ENCODE peak calls at places on chromosomes 11 and 22, in five cellular contexts. Y is RWPE2, J is A549, I is neural progenitor cell, Z is upper lobe of left lung. T is an unnamed sample.

GRCh38 chr11:131867457-131868257 is 497.2 kb downstream of the NTM start:
- DNase-seq in Y (no peak), J (peak; percentile 16), I (peak; percentile 84), Z (no peak), T (no peak)

GRCh38 chr22:50363411-50364194 is 20.5 kb downstream of the PPP6R2 start:
- DNase-seq in Y (no peak), J (no peak), I (no peak), Z (no peak), T (no peak)

GRCh38 chr11:123545726-123546125 is 108.7 kb downstream of the SCN3B start:
- DNase-seq in Y (no peak), J (no peak), I (peak; percentile 31), Z (no peak), T (no peak)

GRCh38 chr11:115659061-115659963 is 155.1 kb upstream of the CADM1 start:
- DNase-seq in Y (no peak), J (no peak), I (peak; percentile 67), Z (peak; percentile 82), T (no peak)

GRCh38 chr11:115360186-115360824 is 143.9 kb downstream of the CADM1 start:
- DNase-seq in Y (no peak), J (no peak), I (no peak), Z (no peak), T (no peak)

GRCh38 chr11:47002366-47002765 is 65.8 kb downstream of the CSTPP1 start:
- DNase-seq in Y (no peak), J (no peak), I (no peak), Z (no peak), T (no peak)

GRCh38 chr22:32880906-32881596 is 79.5 kb downstream of the TIMP3 start:
- DNase-seq in Y (no peak), J (no peak), I (no peak), Z (peak; percentile 90), T (no peak)

GRCh38 chr11:75259711-75260110 is 19.1 kb downstream of the TPBGL start:
- DNase-seq in Y (peak; percentile 40), J (no peak), I (no peak), Z (no peak), T (no peak)

GRCh38 chr22:36562261-36562835 is 33.4 kb upstream of the EIF3D start:
- DNase-seq in Y (no peak), J (peak; percentile 32), I (no peak), Z (no peak), T (no peak)

GRCh38 chr22:22721681-22722309 is 77.4 kb downstream of the GGTLC2 start:
- DNase-seq in Y (no peak), J (no peak), I (no peak), Z (no peak), T (peak; percentile 22)

GRCh38 chr11:68312117-68312779 is at the start of gene LRP5:
- DNase-seq in Y (no peak), J (no peak), I (peak; percentile 73), Z (peak; percentile 90), T (no peak)

GRCh38 chr22:22840778-22841177 is 46.8 kb upstream of the IGLL5 start:
- DNase-seq in Y (no peak), J (no peak), I (no peak), Z (no peak), T (no peak)

GRCh38 chr22:36386900-36387663 is 685 bp downstream of the MYH9 start:
- DNase-seq in Y (no peak), J (no peak), I (peak; percentile 50), Z (peak; percentile 95), T (peak; percentile 75)

GRCh38 chr11:75793966-75794365 is 21.0 kb upstream of the UVRAG start:
- DNase-seq in Y (no peak), J (no peak), I (no peak), Z (no peak), T (no peak)

GRCh38 chr11:19279455-19279854 is 38.7 kb upstream of the E2F8 start:
- DNase-seq in Y (no peak), J (peak; percentile 16), I (no peak), Z (no peak), T (no peak)

GRCh38 chr11:112308651-112309050 is 48.0 kb upstream of the PLET1 start:
- DNase-seq in Y (no peak), J (no peak), I (no peak), Z (no peak), T (no peak)

GRCh38 chr11:111000400-111001090 is 245.0 kb upstream of the POU2AF2 start:
- DNase-seq in Y (no peak), J (no peak), I (no peak), Z (no peak), T (no peak)

GRCh38 chr11:74754507-74755255 is 6.0 kb downstream of the RNF169 start:
- DNase-seq in Y (no peak), J (peak; percentile 38), I (no peak), Z (no peak), T (no peak)

GRCh38 chr22:47568700-47569099 is 806.2 kb downstream of the TBC1D22A start:
- DNase-seq in Y (no peak), J (no peak), I (no peak), Z (no peak), T (no peak)

GRCh38 chr22:47565607-47566006 is 803.2 kb downstream of the TBC1D22A start:
- DNase-seq in Y (no peak), J (no peak), I (no peak), Z (no peak), T (peak; percentile 4)

GRCh38 chr22:47567126-47567730 is 804.8 kb downstream of the TBC1D22A start:
- DNase-seq in Y (no peak), J (no peak), I (no peak), Z (no peak), T (peak; percentile 17)

GRCh38 chr22:47569389-47570299 is 807.2 kb downstream of the TBC1D22A start:
- DNase-seq in Y (no peak), J (no peak), I (no peak), Z (no peak), T (no peak)

GRCh38 chr22:47567741-47568140 is 805.3 kb downstream of the TBC1D22A start:
- DNase-seq in Y (no peak), J (no peak), I (no peak), Z (no peak), T (no peak)
- H3K9me3 ChIP-seq in Y (no peaks in the 10 kb centered on the region), J (no peaks in the 10 kb centered on the region), I (no peaks in the 10 kb centered on the region), Z (no peaks in the 10 kb centered on the region), T (no peaks in the 10 kb centered on the region)

DNA sequence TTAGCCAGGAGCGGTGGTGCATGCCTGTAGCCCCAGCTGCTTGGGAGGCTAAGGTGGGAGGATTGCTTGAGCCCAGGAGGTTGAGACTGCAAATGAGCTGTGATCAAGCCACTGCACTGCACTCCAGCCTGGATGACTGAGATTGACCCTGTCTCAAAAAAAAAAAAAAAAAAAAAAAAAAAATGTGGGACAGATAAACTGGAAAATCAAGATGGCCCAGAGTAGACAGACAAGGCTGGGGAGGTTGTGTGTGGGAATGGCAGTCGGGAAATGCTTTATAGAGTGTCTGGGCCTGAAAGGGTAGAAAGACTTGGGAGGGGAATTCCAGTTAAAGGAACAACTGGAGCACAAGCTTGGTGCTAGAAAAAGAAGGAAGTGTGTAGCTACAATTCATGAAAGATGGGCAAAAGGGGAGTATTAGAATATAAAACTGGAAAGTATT is 18.2 kb upstream of the WDR74 start:
- DNase-seq in Y (no peak), J (no peak), I (no peak), Z (no peak), T (no peak)
- H3K4me1 ChIP-seq in Y (peaks cover 47% of the 10 kb centered on the region), J (peaks cover 39% of the 10 kb centered on the region), I (peaks cover 30% of the 10 kb centered on the region), Z (peaks cover 34% of the 10 kb centered on the region), T (peaks cover 30% of the 10 kb centered on the region)

GRCh38 chr22:19798320-19798665 is 37.7 kb downstream of the TBX1 start:
- DNase-seq in Y (no peak), J (no peak), I (no peak), Z (no peak), T (no peak)

GRCh38 chr22:19800306-19800705 is 39.7 kb downstream of the TBX1 start:
- DNase-seq in Y (no peak), J (no peak), I (no peak), Z (no peak), T (no peak)

GRCh38 chr22:19800761-19801244 is 40.2 kb downstream of the TBX1 start:
- DNase-seq in Y (no peak), J (peak; percentile 39), I (peak; percentile 58), Z (peak; percentile 71), T (no peak)

GRCh38 chr22:19798825-19799224 is 38.2 kb downstream of the TBX1 start:
- DNase-seq in Y (no peak), J (no peak), I (peak; percentile 35), Z (peak; percentile 53), T (no peak)

DNA sequence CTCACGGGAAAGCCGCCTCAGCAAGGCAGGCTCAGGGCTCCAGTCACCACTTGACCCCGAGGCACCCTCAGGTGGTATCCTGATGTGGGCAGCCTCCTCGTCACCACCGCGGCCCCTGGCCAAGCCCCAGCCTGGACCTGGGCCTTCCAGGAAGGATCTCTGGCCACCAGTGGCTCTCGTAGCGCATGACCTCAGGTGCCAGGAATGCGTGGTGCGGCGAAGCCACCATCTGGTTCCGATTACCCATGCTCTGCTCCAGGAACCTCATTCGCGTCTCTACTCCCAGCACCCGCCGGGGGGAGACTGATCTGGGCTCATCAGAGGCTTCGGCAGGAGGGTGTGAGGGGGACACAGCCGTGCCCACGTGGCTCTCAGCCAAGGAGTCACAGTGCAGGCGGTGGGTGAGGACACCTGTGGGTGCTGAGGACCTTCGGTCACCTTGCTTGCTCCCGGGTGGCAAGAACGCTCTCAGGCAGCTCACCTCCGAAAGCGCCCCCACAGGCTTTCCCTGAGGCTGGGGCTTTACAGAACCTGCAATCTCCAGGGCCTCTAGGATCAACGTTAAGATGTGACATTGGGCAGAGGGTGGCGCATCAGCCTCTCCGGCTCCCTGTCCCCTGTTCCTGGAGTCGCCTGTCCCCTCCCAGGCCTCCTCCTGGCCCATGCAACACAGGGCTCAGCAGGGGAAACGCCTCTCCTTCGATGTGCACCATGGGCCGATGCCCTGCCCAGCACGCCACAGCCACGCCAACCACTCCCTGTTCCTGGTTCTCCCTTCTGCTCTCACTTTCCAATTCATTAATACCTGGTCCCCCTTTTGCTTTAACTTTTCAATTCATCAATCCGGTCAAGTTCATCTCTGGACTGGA is 39.0 kb downstream of the TBX1 start:
- DNase-seq in Y (peak; percentile 56), J (no peak), I (no peak), Z (peak; percentile 85), T (no peak)
- TF ChIP-seq CTCF in Y (no peak), J (no peak), I (no peak), Z (no peak), T (no peak)

DNA sequence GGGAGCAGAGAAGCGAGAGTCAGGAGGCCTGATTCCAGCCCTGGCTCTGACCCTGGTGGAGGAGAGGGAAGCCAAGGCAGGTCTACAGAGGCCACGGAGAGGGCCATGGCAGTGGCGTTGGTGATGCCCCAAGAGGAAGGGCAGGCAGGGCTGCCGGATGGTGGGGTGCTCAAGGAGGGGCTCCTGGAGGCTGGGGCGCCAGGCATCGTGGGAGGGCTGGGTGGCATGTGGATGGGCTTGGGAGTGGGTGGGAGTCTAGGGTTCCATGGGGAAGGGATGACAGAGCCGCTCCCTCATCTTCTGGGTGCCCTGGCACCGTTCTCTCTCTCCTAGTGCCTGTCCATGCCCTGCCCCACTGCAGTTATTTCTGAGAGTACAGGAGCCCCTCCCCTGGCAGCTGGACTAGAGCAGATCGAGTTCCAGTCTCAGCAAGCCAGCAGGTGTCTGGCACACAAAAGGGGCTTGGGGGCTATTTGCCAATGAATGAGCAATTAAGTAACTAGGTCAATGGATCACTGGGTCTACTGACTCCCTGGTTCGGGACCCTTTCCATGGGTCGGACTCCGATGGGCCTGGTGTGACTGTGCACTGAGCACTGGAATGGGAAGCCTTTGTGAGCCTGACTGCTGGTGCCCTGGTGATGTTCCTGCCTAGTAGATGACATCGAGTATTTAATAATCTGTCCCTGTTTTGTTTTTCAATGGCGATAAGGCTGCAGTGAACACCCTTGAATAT is 570.0 kb downstream of the TBC1D22A start:
- DNase-seq in Y (no peak), J (no peak), I (no peak), Z (peak; percentile 46), T (no peak)
- H3K9me3 ChIP-seq in Y (no peaks in the 10 kb centered on the region), J (peaks cover 9% of the 10 kb centered on the region), I (peaks cover 3% of the 10 kb centered on the region), Z (peaks cover 10% of the 10 kb centered on the region), T (no peaks in the 10 kb centered on the region)

GRCh38 chr11:57424137-57424801 is 2.7 kb downstream of the SLC43A3 start:
- DNase-seq in Y (no peak), J (no peak), I (no peak), Z (no peak), T (no peak)
- H3K4me1 ChIP-seq in Y (peaks cover 32% of the 10 kb centered on the region), J (peaks cover 27% of the 10 kb centered on the region), I (no peaks in the 10 kb centered on the region), Z (peaks cover 52% of the 10 kb centered on the region), T (peaks cover 31% of the 10 kb centered on the region)

GRCh38 chr11:118791015-118791960 is at the start of gene DDX6:
- DNase-seq in Y (peak; percentile 91), J (peak; percentile 81), I (peak; percentile 95), Z (peak; percentile 98), T (peak; percentile 93)
- TF ChIP-seq CTCF in Y (peak; percentile 25), J (no peak), I (peak; percentile 36), Z (peak; percentile 21), T (peak; percentile 18)

T was measured in CD8-positive, alpha-beta T cell.